ENCODE peak calls at places on chromosomes 2 and 18, in nine cellular contexts. One of them, this sample, is unnamed.

GRCh38 chr2:130850788-130851623 is 14.3 kb downstream of the ARHGEF4 start:
- DNase-seq in epithelial cell of esophagus: no peak
- DNase-seq in cardiac muscle cell: no peak
- DNase-seq in CD4-positive, alpha-beta T cell: no peak
- DNase-seq in MCF 10A: no peak
- DNase-seq in fibroblast of pulmonary artery: no peak
- DNase-seq in glutamatergic neuron: no peak
- DNase-seq in neural crest cell: no peak
- DNase-seq in kidney: peak
- DNase-seq in this sample: no peak

GRCh38 chr2:232365621-232366321 is 12.8 kb upstream of the ALPP start:
- DNase-seq in MCF 10A: peak
- DNase-seq in CD4-positive, alpha-beta T cell: no peak
- DNase-seq in glutamatergic neuron: peak
- DNase-seq in kidney: no peak
- DNase-seq in epithelial cell of esophagus: peak
- DNase-seq in neural crest cell: peak
- DNase-seq in fibroblast of pulmonary artery: peak
- DNase-seq in cardiac muscle cell: no peak
- DNase-seq in this sample: no peak

GRCh38 chr2:144890828-144891227 is 370.9 kb upstream of the ZEB2 start:
- DNase-seq in glutamatergic neuron: no peak
- DNase-seq in neural crest cell: no peak
- DNase-seq in cardiac muscle cell: peak
- DNase-seq in MCF 10A: peak
- DNase-seq in kidney: no peak
- DNase-seq in epithelial cell of esophagus: peak
- DNase-seq in CD4-positive, alpha-beta T cell: no peak
- DNase-seq in fibroblast of pulmonary artery: peak
- DNase-seq in this sample: peak

GRCh38 chr2:157058161-157058560 is 199.3 kb upstream of the GALNT5 start:
- DNase-seq in MCF 10A: no peak
- DNase-seq in CD4-positive, alpha-beta T cell: no peak
- DNase-seq in fibroblast of pulmonary artery: no peak
- DNase-seq in cardiac muscle cell: no peak
- DNase-seq in neural crest cell: no peak
- DNase-seq in glutamatergic neuron: no peak
- DNase-seq in epithelial cell of esophagus: no peak
- DNase-seq in kidney: no peak
- DNase-seq in this sample: no peak

GRCh38 chr2:121999273-121999672 is 243.8 kb downstream of the TSN start:
- DNase-seq in fibroblast of pulmonary artery: peak
- DNase-seq in CD4-positive, alpha-beta T cell: no peak
- DNase-seq in MCF 10A: peak
- DNase-seq in glutamatergic neuron: no peak
- DNase-seq in kidney: no peak
- DNase-seq in cardiac muscle cell: no peak
- DNase-seq in neural crest cell: no peak
- DNase-seq in epithelial cell of esophagus: peak
- DNase-seq in this sample: no peak

GRCh38 chr2:109188485-109188868 is 59.5 kb downstream of the SH3RF3 start:
- DNase-seq in glutamatergic neuron: no peak
- DNase-seq in CD4-positive, alpha-beta T cell: no peak
- DNase-seq in MCF 10A: no peak
- DNase-seq in epithelial cell of esophagus: no peak
- DNase-seq in kidney: peak
- DNase-seq in cardiac muscle cell: no peak
- DNase-seq in fibroblast of pulmonary artery: no peak
- DNase-seq in neural crest cell: no peak
- DNase-seq in this sample: no peak

GRCh38 chr2:188279093-188279445 is 12.6 kb upstream of the GULP1 start:
- DNase-seq in fibroblast of pulmonary artery: no peak
- DNase-seq in MCF 10A: no peak
- DNase-seq in epithelial cell of esophagus: no peak
- DNase-seq in cardiac muscle cell: no peak
- DNase-seq in glutamatergic neuron: no peak
- DNase-seq in neural crest cell: no peak
- DNase-seq in kidney: no peak
- DNase-seq in CD4-positive, alpha-beta T cell: no peak
- DNase-seq in this sample: no peak

GRCh38 chr2:191488135-191488534 is 189.8 kb upstream of the NABP1 start:
- DNase-seq in epithelial cell of esophagus: peak
- DNase-seq in cardiac muscle cell: no peak
- DNase-seq in neural crest cell: no peak
- DNase-seq in CD4-positive, alpha-beta T cell: no peak
- DNase-seq in kidney: no peak
- DNase-seq in glutamatergic neuron: no peak
- DNase-seq in fibroblast of pulmonary artery: no peak
- DNase-seq in MCF 10A: peak
- DNase-seq in this sample: no peak

GRCh38 chr2:197931661-197932312 is 127.4 kb downstream of the PLCL1 start:
- DNase-seq in kidney: no peak
- DNase-seq in fibroblast of pulmonary artery: no peak
- DNase-seq in MCF 10A: no peak
- DNase-seq in CD4-positive, alpha-beta T cell: no peak
- DNase-seq in cardiac muscle cell: no peak
- DNase-seq in glutamatergic neuron: no peak
- DNase-seq in neural crest cell: no peak
- DNase-seq in epithelial cell of esophagus: no peak
- DNase-seq in this sample: no peak

GRCh38 chr2:44825702-44826101 is 115.8 kb upstream of the SIX3 start:
- DNase-seq in glutamatergic neuron: no peak
- DNase-seq in cardiac muscle cell: no peak
- DNase-seq in kidney: no peak
- DNase-seq in epithelial cell of esophagus: no peak
- DNase-seq in MCF 10A: no peak
- DNase-seq in fibroblast of pulmonary artery: no peak
- DNase-seq in neural crest cell: no peak
- DNase-seq in CD4-positive, alpha-beta T cell: no peak
- DNase-seq in this sample: no peak

GRCh38 chr18:57439985-57440330 is 4.8 kb downstream of the ONECUT2 start:
- DNase-seq in MCF 10A: no peak
- DNase-seq in cardiac muscle cell: no peak
- DNase-seq in CD4-positive, alpha-beta T cell: no peak
- DNase-seq in kidney: no peak
- DNase-seq in glutamatergic neuron: peak
- DNase-seq in fibroblast of pulmonary artery: no peak
- DNase-seq in epithelial cell of esophagus: no peak
- DNase-seq in neural crest cell: no peak
- DNase-seq in this sample: no peak

GRCh38 chr2:223459328-223459939 is 142.7 kb downstream of the SCG2 start:
- DNase-seq in kidney: no peak
- DNase-seq in neural crest cell: no peak
- DNase-seq in cardiac muscle cell: peak
- DNase-seq in epithelial cell of esophagus: peak
- DNase-seq in MCF 10A: peak
- DNase-seq in fibroblast of pulmonary artery: peak
- DNase-seq in CD4-positive, alpha-beta T cell: no peak
- DNase-seq in glutamatergic neuron: no peak
- DNase-seq in this sample: peak

GRCh38 chr2:15223887-15224286 is 337.2 kb downstream of the NBAS start:
- DNase-seq in neural crest cell: no peak
- DNase-seq in glutamatergic neuron: no peak
- DNase-seq in fibroblast of pulmonary artery: peak
- DNase-seq in CD4-positive, alpha-beta T cell: no peak
- DNase-seq in MCF 10A: peak
- DNase-seq in epithelial cell of esophagus: peak
- DNase-seq in kidney: no peak
- DNase-seq in cardiac muscle cell: no peak
- DNase-seq in this sample: no peak

GRCh38 chr2:119208791-119209203 is 14.8 kb upstream of the STEAP3 start:
- DNase-seq in kidney: no peak
- DNase-seq in fibroblast of pulmonary artery: no peak
- DNase-seq in cardiac muscle cell: no peak
- DNase-seq in epithelial cell of esophagus: peak
- DNase-seq in glutamatergic neuron: no peak
- DNase-seq in MCF 10A: peak
- DNase-seq in neural crest cell: no peak
- DNase-seq in CD4-positive, alpha-beta T cell: no peak
- DNase-seq in this sample: no peak

DNA sequence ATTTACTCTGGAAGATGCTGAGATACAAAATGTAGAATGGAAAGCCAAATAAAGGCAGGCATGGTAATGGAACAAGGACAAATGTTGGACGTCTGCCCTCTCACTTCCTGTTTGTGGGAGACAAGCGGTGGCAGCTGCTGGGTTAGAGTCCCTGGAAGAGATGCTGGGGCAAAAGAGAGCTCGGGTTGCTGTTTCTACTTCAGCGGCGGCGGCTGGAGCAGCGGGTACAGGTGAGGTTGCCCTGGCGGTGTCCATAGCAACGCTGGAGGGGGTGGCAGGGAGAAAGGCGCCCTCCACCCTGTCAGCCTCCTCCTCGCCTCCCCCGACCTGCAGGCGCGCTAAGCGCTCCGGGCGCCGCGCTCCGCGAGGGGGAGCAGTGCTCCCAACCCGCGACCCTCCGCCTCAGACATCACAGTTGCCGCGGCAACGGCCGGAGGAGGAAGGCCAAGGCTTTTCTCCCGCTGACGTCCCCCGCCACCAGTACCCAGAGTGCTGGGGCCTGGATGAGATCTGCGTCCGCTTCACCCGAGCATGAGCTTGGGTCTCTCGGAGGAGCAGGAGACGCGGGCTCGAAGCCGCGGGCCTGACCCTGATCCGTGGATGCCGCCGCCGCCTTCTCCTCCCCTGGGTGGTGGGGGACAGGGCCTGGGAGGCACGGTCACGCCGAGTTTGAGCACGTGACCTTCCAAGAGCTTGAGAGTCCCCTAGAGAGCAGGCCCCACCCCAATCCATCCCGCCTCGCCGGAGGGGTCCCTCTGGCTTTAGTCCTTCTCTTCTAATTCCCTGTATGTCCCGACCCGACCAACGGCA is 65.6 kb downstream of the NOL4 start:
- DNase-seq in glutamatergic neuron: peak
- DNase-seq in kidney: peak
- DNase-seq in cardiac muscle cell: peak
- DNase-seq in fibroblast of pulmonary artery: peak
- DNase-seq in epithelial cell of esophagus: peak
- DNase-seq in neural crest cell: peak
- DNase-seq in MCF 10A: no peak
- DNase-seq in CD4-positive, alpha-beta T cell: no peak
- DNase-seq in this sample: peak
- TF ChIP-seq CTCF in glutamatergic neuron: no peak
- TF ChIP-seq CTCF in kidney: no peak
- TF ChIP-seq CTCF in cardiac muscle cell: no peak
- TF ChIP-seq CTCF in fibroblast of pulmonary artery: peak
- TF ChIP-seq CTCF in epithelial cell of esophagus: no peak
- TF ChIP-seq CTCF in neural crest cell: peak
- TF ChIP-seq CTCF in MCF 10A: no peak
- TF ChIP-seq CTCF in CD4-positive, alpha-beta T cell: no peak
- TF ChIP-seq CTCF in this sample: no peak

GRCh38 chr2:1675633-1676032 is 68.7 kb downstream of the PXDN start:
- DNase-seq in epithelial cell of esophagus: peak
- DNase-seq in fibroblast of pulmonary artery: peak
- DNase-seq in neural crest cell: no peak
- DNase-seq in MCF 10A: peak
- DNase-seq in cardiac muscle cell: no peak
- DNase-seq in kidney: no peak
- DNase-seq in CD4-positive, alpha-beta T cell: no peak
- DNase-seq in glutamatergic neuron: no peak
- DNase-seq in this sample: no peak
- TF ChIP-seq CTCF in epithelial cell of esophagus: peak
- TF ChIP-seq CTCF in fibroblast of pulmonary artery: peak
- TF ChIP-seq CTCF in neural crest cell: no peak
- TF ChIP-seq CTCF in MCF 10A: peak
- TF ChIP-seq CTCF in cardiac muscle cell: peak
- TF ChIP-seq CTCF in kidney: no peak
- TF ChIP-seq CTCF in CD4-positive, alpha-beta T cell: no peak
- TF ChIP-seq CTCF in glutamatergic neuron: no peak
- TF ChIP-seq CTCF in this sample: no peak

DNA sequence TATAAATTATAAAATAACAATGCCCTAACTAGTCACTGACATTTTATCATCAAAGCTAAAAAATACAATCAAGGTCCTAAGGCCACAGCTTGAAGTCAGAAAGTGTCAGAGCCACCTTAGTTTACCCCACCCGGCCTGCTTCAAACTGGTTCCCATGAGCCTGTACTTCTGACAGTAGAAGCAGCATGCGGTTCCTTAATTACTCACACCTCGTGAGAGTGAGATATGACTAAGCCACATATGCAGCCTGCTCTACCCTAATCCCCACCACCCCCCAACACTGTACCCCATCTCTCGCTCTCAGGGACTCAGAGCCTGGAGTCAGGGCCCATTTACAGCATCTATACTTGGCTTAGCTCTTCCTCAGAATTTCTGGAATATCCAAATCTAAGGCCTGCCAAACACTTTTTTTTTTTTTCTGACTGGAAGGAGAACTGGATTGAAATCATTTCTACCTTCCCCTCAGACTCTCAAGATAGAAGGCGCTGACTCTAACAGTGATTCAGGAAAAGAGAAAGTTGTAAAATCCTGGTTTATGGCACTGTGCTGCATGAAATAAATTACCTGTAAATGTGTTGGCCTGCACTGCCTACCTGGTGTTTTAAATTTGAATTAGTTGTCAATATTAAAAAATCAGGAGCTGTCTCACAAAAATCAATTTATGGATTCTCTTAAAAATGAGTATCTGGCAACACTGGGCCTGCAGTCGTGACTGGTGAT is 360.0 kb downstream of the RND3 start:
- DNase-seq in glutamatergic neuron: no peak
- DNase-seq in kidney: no peak
- DNase-seq in neural crest cell: no peak
- DNase-seq in MCF 10A: no peak
- DNase-seq in CD4-positive, alpha-beta T cell: no peak
- DNase-seq in epithelial cell of esophagus: peak
- DNase-seq in fibroblast of pulmonary artery: no peak
- DNase-seq in cardiac muscle cell: no peak
- DNase-seq in this sample: peak
- TF ChIP-seq CTCF in glutamatergic neuron: no peak
- TF ChIP-seq CTCF in kidney: no peak
- TF ChIP-seq CTCF in neural crest cell: no peak
- TF ChIP-seq CTCF in MCF 10A: no peak
- TF ChIP-seq CTCF in CD4-positive, alpha-beta T cell: no peak
- TF ChIP-seq CTCF in epithelial cell of esophagus: no peak
- TF ChIP-seq CTCF in fibroblast of pulmonary artery: no peak
- TF ChIP-seq CTCF in cardiac muscle cell: no peak
- TF ChIP-seq CTCF in this sample: no peak

GRCh38 chr2:9907402-9907801 is 44.1 kb upstream of the GRHL1 start:
- DNase-seq in cardiac muscle cell: no peak
- DNase-seq in MCF 10A: no peak
- DNase-seq in epithelial cell of esophagus: no peak
- DNase-seq in kidney: no peak
- DNase-seq in CD4-positive, alpha-beta T cell: no peak
- DNase-seq in fibroblast of pulmonary artery: no peak
- DNase-seq in glutamatergic neuron: no peak
- DNase-seq in neural crest cell: no peak
- DNase-seq in this sample: no peak
- TF ChIP-seq CTCF in cardiac muscle cell: no peak
- TF ChIP-seq CTCF in MCF 10A: no peak
- TF ChIP-seq CTCF in epithelial cell of esophagus: no peak
- TF ChIP-seq CTCF in kidney: no peak
- TF ChIP-seq CTCF in CD4-positive, alpha-beta T cell: no peak
- TF ChIP-seq CTCF in fibroblast of pulmonary artery: no peak
- TF ChIP-seq CTCF in glutamatergic neuron: no peak
- TF ChIP-seq CTCF in neural crest cell: no peak
- TF ChIP-seq CTCF in this sample: no peak

This sample was measured in GM20000.